ENCODE peak calls at places on chromosomes 16 and 17, in five cellular contexts. One of them, this sample, is unnamed.

GRCh38 chr17:6914711-6915110 is 81.1 kb upstream of the ALOX12 start:
- DNase-seq in heart left ventricle: no peak
- DNase-seq in ascending aorta: no peak
- DNase-seq in A549: no peak
- DNase-seq in AG04450: no peak
- DNase-seq in this sample: no peak

GRCh38 chr17:16934836-16935235 is 37.1 kb downstream of the TNFRSF13B start:
- DNase-seq in AG04450: no peak
- DNase-seq in A549: no peak
- DNase-seq in heart left ventricle: peak; percentile 10
- DNase-seq in ascending aorta: peak; percentile 50
- DNase-seq in this sample: no peak

GRCh38 chr17:61284174-61284573 is 115.5 kb upstream of the TBX2 start:
- DNase-seq in ascending aorta: no peak
- DNase-seq in A549: no peak
- DNase-seq in heart left ventricle: no peak
- DNase-seq in AG04450: no peak
- DNase-seq in this sample: no peak

GRCh38 chr16:29719063-29719462 is 26.7 kb downstream of the C16orf54 start:
- DNase-seq in heart left ventricle: no peak
- DNase-seq in A549: no peak
- DNase-seq in ascending aorta: no peak
- DNase-seq in AG04450: no peak
- DNase-seq in this sample: no peak

GRCh38 chr16:78297066-78297666 is 197.7 kb downstream of the WWOX start:
- DNase-seq in A549: no peak
- DNase-seq in ascending aorta: no peak
- DNase-seq in AG04450: no peak
- DNase-seq in heart left ventricle: no peak
- DNase-seq in this sample: no peak

GRCh38 chr17:80101946-80102706 is 745 bp downstream of the GAA start:
- DNase-seq in heart left ventricle: no peak
- DNase-seq in A549: peak; percentile 38
- DNase-seq in ascending aorta: no peak
- DNase-seq in AG04450: no peak
- DNase-seq in this sample: no peak

GRCh38 chr16:30078744-30079143 is 3.0 kb downstream of the PPP4C start:
- DNase-seq in A549: no peak
- DNase-seq in ascending aorta: no peak
- DNase-seq in heart left ventricle: no peak
- DNase-seq in AG04450: no peak
- DNase-seq in this sample: no peak

GRCh38 chr16:1933097-1933661 is 9.8 kb downstream of the MSRB1 start:
- DNase-seq in A549: no peak
- DNase-seq in AG04450: no peak
- DNase-seq in ascending aorta: no peak
- DNase-seq in heart left ventricle: no peak
- DNase-seq in this sample: no peak

GRCh38 chr17:73317554-73318426 is 6.0 kb upstream of the CDC42EP4 start:
- DNase-seq in ascending aorta: no peak
- DNase-seq in A549: no peak
- DNase-seq in heart left ventricle: no peak
- DNase-seq in AG04450: no peak
- DNase-seq in this sample: no peak

GRCh38 chr17:68733241-68734176 is 132.3 kb upstream of the FAM20A start:
- DNase-seq in AG04450: peak; percentile 29
- DNase-seq in heart left ventricle: peak; percentile 33
- DNase-seq in A549: no peak
- DNase-seq in ascending aorta: no peak
- DNase-seq in this sample: peak; percentile 62

GRCh38 chr16:79599837-79600635 is 501 bp downstream of the MAF start:
- DNase-seq in A549: peak; percentile 19
- DNase-seq in AG04450: no peak
- DNase-seq in heart left ventricle: peak; percentile 71
- DNase-seq in ascending aorta: peak; percentile 80
- DNase-seq in this sample: no peak

GRCh38 chr17:36641877-36642845 is 40.8 kb downstream of the MRM1 start:
- DNase-seq in ascending aorta: no peak
- DNase-seq in heart left ventricle: no peak
- DNase-seq in AG04450: no peak
- DNase-seq in A549: peak; percentile 22
- DNase-seq in this sample: no peak

GRCh38 chr17:71168083-71168741 is 952.6 kb upstream of the SOX9 start:
- DNase-seq in heart left ventricle: no peak
- DNase-seq in A549: no peak
- DNase-seq in AG04450: no peak
- DNase-seq in ascending aorta: no peak
- DNase-seq in this sample: no peak

GRCh38 chr17:55162556-55162946 is 102.2 kb upstream of the HLF start:
- DNase-seq in A549: no peak
- DNase-seq in heart left ventricle: no peak
- DNase-seq in AG04450: no peak
- DNase-seq in ascending aorta: no peak
- DNase-seq in this sample: no peak

GRCh38 chr17:60142872-60143499 is 6.8 kb upstream of the CA4 start:
- DNase-seq in AG04450: peak; percentile 63
- DNase-seq in heart left ventricle: peak; percentile 86
- DNase-seq in A549: peak; percentile 80
- DNase-seq in ascending aorta: peak; percentile 88
- DNase-seq in this sample: peak; percentile 44

GRCh38 chr16:30184430-30185140 is 1.2 kb downstream of the CORO1A start:
- DNase-seq in heart left ventricle: peak; percentile 36
- DNase-seq in ascending aorta: peak; percentile 66
- DNase-seq in AG04450: no peak
- DNase-seq in A549: no peak
- DNase-seq in this sample: no peak

GRCh38 chr16:78122774-78123315 is 23.4 kb downstream of the WWOX start:
- DNase-seq in ascending aorta: peak; percentile 69
- DNase-seq in AG04450: peak; percentile 15
- DNase-seq in heart left ventricle: no peak
- DNase-seq in A549: peak; percentile 32
- DNase-seq in this sample: no peak

GRCh38 chr17:556431-556995 is 158.1 kb downstream of the VPS53 start:
- DNase-seq in A549: no peak
- DNase-seq in AG04450: no peak
- DNase-seq in heart left ventricle: no peak
- DNase-seq in ascending aorta: no peak
- DNase-seq in this sample: no peak
- TF ChIP-seq CTCF in A549: no peak
- TF ChIP-seq CTCF in AG04450: no peak
- TF ChIP-seq CTCF in heart left ventricle: peak; percentile 12
- TF ChIP-seq CTCF in ascending aorta: no peak
- TF ChIP-seq CTCF in this sample: no peak

DNA sequence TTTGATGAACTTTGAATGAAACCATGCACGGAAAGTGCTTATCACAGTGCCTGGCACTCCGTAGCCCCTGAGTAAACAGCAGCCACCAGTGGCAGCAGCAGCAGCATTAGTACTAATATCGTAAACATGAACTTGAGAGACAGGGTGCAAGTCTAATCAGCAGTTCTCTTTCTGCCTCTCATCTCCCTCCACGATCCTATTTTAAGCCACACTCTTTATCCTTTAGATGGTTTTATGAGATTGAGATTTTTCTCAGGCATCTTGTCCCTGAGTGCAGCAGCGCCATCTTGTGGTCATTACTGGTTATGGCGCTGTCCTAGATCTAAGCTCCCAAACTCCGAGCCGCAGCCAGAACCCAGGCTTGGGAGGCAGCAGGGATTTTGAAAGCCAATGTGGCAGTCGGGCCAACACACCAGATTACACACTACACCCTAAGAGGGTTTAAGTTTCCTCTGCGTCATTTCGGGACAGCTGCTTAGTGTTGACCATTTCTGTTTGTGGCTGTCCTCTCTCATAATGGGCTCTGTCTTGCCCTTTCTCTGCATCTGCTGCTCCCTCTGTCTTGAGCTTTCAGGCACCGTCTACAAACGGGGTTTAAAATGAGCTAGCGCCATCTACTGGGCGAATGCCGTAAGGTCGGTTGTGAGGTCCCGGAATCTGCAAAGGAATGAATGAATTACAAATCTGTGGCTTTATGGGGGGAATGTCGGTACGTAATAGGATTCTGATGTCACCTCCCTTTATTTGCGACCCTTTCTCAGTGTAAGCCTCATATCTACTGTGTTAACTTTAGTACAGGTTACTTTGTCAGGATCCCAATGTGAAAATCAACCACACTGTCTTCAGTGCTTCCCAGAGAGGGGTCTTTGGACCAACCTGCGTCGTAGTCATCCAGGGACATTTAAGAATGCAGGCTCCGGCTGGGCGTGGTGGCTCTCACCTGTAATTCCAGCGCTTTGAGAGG is 64.5 kb downstream of the CYLD start:
- DNase-seq in heart left ventricle: peak; percentile 82
- DNase-seq in A549: peak; percentile 76
- DNase-seq in ascending aorta: peak; percentile 94
- DNase-seq in AG04450: peak; percentile 77
- DNase-seq in this sample: peak; percentile 55
- H3K4me3 ChIP-seq in heart left ventricle: no peak overlapping the region
- H3K4me3 ChIP-seq in A549: peak overlapping the region; percentile 26
- H3K4me3 ChIP-seq in ascending aorta: peak overlapping the region; percentile 34
- H3K4me3 ChIP-seq in AG04450: peak overlapping the region; percentile 60
- H3K4me3 ChIP-seq in this sample: peak overlapping the region; percentile 44

GRCh38 chr16:25996052-25996451 is 304.3 kb downstream of the HS3ST4 start:
- DNase-seq in heart left ventricle: no peak
- DNase-seq in A549: no peak
- DNase-seq in ascending aorta: no peak
- DNase-seq in AG04450: no peak
- DNase-seq in this sample: no peak
- TF ChIP-seq CTCF in heart left ventricle: no peak
- TF ChIP-seq CTCF in A549: no peak
- TF ChIP-seq CTCF in ascending aorta: no peak
- TF ChIP-seq CTCF in AG04450: no peak
- TF ChIP-seq CTCF in this sample: no peak

GRCh38 chr16:83100679-83101078 is 473.9 kb downstream of the CDH13 start:
- DNase-seq in AG04450: no peak
- DNase-seq in ascending aorta: no peak
- DNase-seq in A549: no peak
- DNase-seq in heart left ventricle: no peak
- DNase-seq in this sample: no peak

GRCh38 chr16:83095926-83096692 is 469.3 kb downstream of the CDH13 start:
- DNase-seq in ascending aorta: no peak
- DNase-seq in AG04450: no peak
- DNase-seq in A549: no peak
- DNase-seq in heart left ventricle: no peak
- DNase-seq in this sample: no peak

GRCh38 chr16:83102336-83102735 is 475.6 kb downstream of the CDH13 start:
- DNase-seq in ascending aorta: no peak
- DNase-seq in heart left ventricle: no peak
- DNase-seq in AG04450: no peak
- DNase-seq in A549: no peak
- DNase-seq in this sample: no peak

GRCh38 chr16:83098536-83098935 is 471.8 kb downstream of the CDH13 start:
- DNase-seq in heart left ventricle: no peak
- DNase-seq in A549: no peak
- DNase-seq in ascending aorta: no peak
- DNase-seq in AG04450: no peak
- DNase-seq in this sample: no peak
- H3K4me3 ChIP-seq in heart left ventricle: no peak overlapping the region
- H3K4me3 ChIP-seq in A549: no peak overlapping the region
- H3K4me3 ChIP-seq in ascending aorta: no peak overlapping the region
- H3K4me3 ChIP-seq in AG04450: no peak overlapping the region
- H3K4me3 ChIP-seq in this sample: no peak overlapping the region

GRCh38 chr16:26762596-26762995 is 304.1 kb upstream of the C16orf82 start:
- DNase-seq in AG04450: no peak
- DNase-seq in A549: no peak
- DNase-seq in heart left ventricle: no peak
- DNase-seq in ascending aorta: no peak
- DNase-seq in this sample: no peak

GRCh38 chr16:26770547-26770946 is 296.2 kb upstream of the C16orf82 start:
- DNase-seq in A549: no peak
- DNase-seq in heart left ventricle: no peak
- DNase-seq in AG04450: no peak
- DNase-seq in ascending aorta: no peak
- DNase-seq in this sample: no peak

GRCh38 chr16:26765087-26765486 is 301.6 kb upstream of the C16orf82 start:
- DNase-seq in ascending aorta: no peak
- DNase-seq in A549: peak; percentile 19
- DNase-seq in heart left ventricle: no peak
- DNase-seq in AG04450: no peak
- DNase-seq in this sample: no peak
- TF ChIP-seq CTCF in ascending aorta: no peak
- TF ChIP-seq CTCF in A549: no peak
- TF ChIP-seq CTCF in heart left ventricle: no peak
- TF ChIP-seq CTCF in AG04450: peak; percentile 36
- TF ChIP-seq CTCF in this sample: no peak

GRCh38 chr16:11004957-11005610 is 60.7 kb downstream of the CLEC16A start:
- DNase-seq in AG04450: peak; percentile 58
- DNase-seq in A549: no peak
- DNase-seq in ascending aorta: no peak
- DNase-seq in heart left ventricle: no peak
- DNase-seq in this sample: no peak

GRCh38 chr16:11003141-11003540 is 58.8 kb downstream of the CLEC16A start:
- DNase-seq in ascending aorta: no peak
- DNase-seq in A549: no peak
- DNase-seq in AG04450: no peak
- DNase-seq in heart left ventricle: no peak
- DNase-seq in this sample: no peak

GRCh38 chr16:11006666-11007065 is 62.3 kb downstream of the CLEC16A start:
- DNase-seq in A549: no peak
- DNase-seq in AG04450: no peak
- DNase-seq in ascending aorta: no peak
- DNase-seq in heart left ventricle: no peak
- DNase-seq in this sample: no peak

GRCh38 chr16:11005611-11005975 is 61.2 kb downstream of the CLEC16A start:
- DNase-seq in heart left ventricle: no peak
- DNase-seq in AG04450: no peak
- DNase-seq in ascending aorta: no peak
- DNase-seq in A549: no peak
- DNase-seq in this sample: no peak

GRCh38 chr16:11004351-11004750 is 60.0 kb downstream of the CLEC16A start:
- DNase-seq in ascending aorta: no peak
- DNase-seq in A549: no peak
- DNase-seq in AG04450: no peak
- DNase-seq in heart left ventricle: no peak
- DNase-seq in this sample: no peak
- H3K4me3 ChIP-seq in ascending aorta: no peak overlapping the region
- H3K4me3 ChIP-seq in A549: no peak overlapping the region
- H3K4me3 ChIP-seq in AG04450: no peak overlapping the region
- H3K4me3 ChIP-seq in heart left ventricle: no peak overlapping the region
- H3K4me3 ChIP-seq in this sample: no peak overlapping the region